ENCODE peak calls at places on chromosomes 4 and X, in four cellular contexts. O is GM12878, S is GM12891, P is HepG2. C is an unnamed sample.
A peak's percentile ranks its signal among the peaks of the same experiment; 100 is the strongest.

GRCh38 chr4:123304151-123305021 is 92.2 kb upstream of the SPRY1 start:
- DNase-seq in O (no peak), S (no peak), P (no peak), C (no peak)

GRCh38 chrX:118199997-118200396 is 83.4 kb upstream of the KLHL13 start:
- DNase-seq in O (no peak), S (no peak), P (no peak), C (no peak)

GRCh38 chr4:3765271-3766206 is 646 bp upstream of the ADRA2C start:
- DNase-seq in O (no peak), S (peak; percentile 51), P (peak; percentile 41), C (no peak)

GRCh38 chr4:152937535-152938236 is 1.6 kb downstream of the FHDC1 start:
- DNase-seq in O (no peak), S (peak; percentile 34), P (no peak), C (peak; percentile 46)

GRCh38 chr4:37788782-37789181 is 37.7 kb upstream of the PGM2 start:
- DNase-seq in O (no peak), S (no peak), P (no peak), C (no peak)

GRCh38 chrX:150482537-150483217 is 85.7 kb upstream of the MTM1 start:
- DNase-seq in O (no peak), S (no peak), P (peak; percentile 9), C (no peak)

GRCh38 chr4:42642136-42642797 is 14.6 kb downstream of the ATP8A1 start:
- DNase-seq in O (no peak), S (no peak), P (no peak), C (no peak)

GRCh38 chrX:139967300-139967699 is 2.0 kb upstream of the CXorf66 start:
- DNase-seq in O (no peak), S (no peak), P (peak; percentile 9), C (no peak)

GRCh38 chr4:113901994-113902787 is 77.3 kb downstream of the ARSJ start:
- DNase-seq in O (no peak), S (no peak), P (peak; percentile 34), C (no peak)

DNA sequence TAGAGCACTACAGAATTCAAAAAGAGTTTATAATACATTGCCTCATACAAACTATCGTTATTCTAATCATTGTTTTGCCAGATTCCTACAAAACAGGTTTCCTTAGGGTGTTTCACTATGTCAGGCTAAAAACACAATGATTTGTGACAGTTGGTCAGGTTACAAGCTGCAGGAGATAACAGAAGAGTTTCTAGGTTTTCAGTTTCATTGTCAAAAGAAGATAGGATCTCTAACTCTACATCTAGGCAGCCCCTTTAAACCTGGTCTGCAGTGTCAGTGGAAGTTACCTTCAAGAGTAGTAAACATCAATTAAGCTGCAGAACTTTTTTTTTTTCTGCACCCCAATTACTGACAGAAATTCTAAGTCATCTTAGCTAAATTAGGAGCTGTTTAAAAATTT is 618.0 kb upstream of the ADGRL3 start:
- DNase-seq in O (no peak), S (no peak), P (no peak), C (no peak)
- TF ChIP-seq POLR2AphosphoS5 in O (no peak), S (no peak), P (no peak), C (no peak)

GRCh38 chr4:26067035-26067434 is 153.0 kb downstream of the SMIM20 start:
- DNase-seq in O (no peak), S (no peak), P (no peak), C (no peak)
- TF ChIP-seq POLR2A in O (no peak), S (no peak), P (no peak), C (no peak)

DNA sequence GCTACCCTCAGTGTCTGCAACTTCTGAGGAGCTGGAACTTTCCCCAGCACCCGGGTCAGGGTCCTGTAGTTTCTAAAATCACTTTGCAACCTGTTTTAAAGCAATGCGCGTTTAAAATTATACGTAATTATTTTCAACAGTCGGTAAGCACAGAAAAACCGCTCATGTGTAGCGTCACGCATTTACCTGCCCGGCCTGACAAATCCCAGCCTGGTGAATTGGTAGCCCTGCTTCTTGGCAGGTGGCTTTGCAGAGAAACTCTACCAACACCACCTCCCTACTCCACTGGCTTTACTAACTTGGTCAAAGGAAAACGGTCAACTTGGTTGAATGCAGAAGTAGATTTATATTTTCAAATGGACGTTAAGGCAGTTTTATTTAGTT is 651 bp downstream of the BANK1 start:
- DNase-seq in O (no peak), S (no peak), P (no peak), C (no peak)
- TF ChIP-seq TAF1 in O (no peak), S (no peak), P (no peak), C (no peak)

GRCh38 chr4:70728096-70728495 is 6.3 kb downstream of the RUFY3 start:
- DNase-seq in O (no peak), S (no peak), P (no peak), C (no peak)
- TF ChIP-seq POLR2AphosphoS5 in O (no peak), S (no peak), P (no peak), C (no peak)

DNA sequence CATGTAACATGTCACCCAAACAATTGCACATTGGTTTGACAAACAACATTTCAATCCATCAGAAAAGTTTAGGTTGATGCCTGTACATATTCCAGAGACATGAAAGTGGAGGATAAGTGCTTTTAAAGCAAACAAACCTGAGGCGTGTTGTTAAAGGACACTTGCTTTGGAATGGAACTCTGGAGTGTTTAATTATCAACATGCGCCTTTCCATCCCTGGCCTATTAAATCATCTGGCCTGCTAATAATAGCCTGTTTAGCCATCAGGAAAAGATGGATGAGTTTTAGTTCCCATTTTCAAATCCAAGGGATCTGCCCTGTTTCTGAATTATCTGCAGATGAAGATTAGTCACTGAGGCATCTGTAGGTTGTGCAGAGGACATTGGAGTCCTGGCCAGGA is 389.0 kb downstream of the PPARGC1A start:
- DNase-seq in O (no peak), S (no peak), P (no peak), C (no peak)
- TF ChIP-seq POLR2A in O (no peak), S (no peak), P (no peak), C (no peak)

DNA sequence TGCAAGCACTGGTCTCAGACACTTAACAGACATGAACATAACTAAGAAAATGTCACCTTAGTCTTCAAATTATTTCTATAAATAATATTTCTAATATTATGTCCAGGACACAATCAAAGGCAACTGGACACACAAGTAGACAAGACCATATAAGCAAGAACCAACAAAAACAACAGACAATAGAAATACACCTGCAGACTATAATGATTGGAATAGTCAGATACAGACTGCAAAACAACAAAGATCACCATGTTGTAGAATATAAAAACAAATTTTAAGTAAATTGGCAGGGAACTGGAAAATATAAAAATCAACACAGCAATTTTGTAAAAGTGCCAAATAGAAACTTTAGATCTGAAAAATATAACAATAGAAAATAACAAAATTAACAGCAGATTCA is 220.7 kb downstream of the CLCN4 start:
- DNase-seq in O (no peak), S (no peak), P (no peak), C (no peak)
- TF ChIP-seq TAF1 in O (no peak), S (no peak), P (no peak), C (no peak)

DNA sequence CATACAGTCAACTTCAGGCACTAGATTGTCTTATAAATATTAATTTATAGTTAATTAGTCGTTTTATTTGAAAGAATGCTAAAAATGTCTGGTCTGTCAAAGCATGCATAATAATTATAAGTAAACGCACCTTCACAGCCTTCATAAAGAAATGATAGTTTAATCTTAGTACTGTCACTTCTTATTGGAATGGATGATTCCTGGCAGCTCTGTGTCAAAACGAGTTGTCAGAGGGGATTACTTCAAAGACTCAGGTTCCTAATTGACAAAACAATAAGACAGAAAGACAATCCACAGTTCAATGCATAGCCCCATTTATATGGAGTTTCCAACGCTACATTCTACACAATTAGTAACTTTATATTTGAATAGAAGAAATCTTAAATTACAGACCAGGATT is 461.3 kb upstream of the TECRL start:
- DNase-seq in O (no peak), S (no peak), P (no peak), C (no peak)
- TF ChIP-seq POLR2AphosphoS5 in O (no peak), S (no peak), P (no peak), C (no peak)

C was measured in GM12892.